ENCODE peak calls at places on chromosome X, in five cellular contexts. One of them, this sample, is unnamed.

GRCh38 chrX:42119076-42119475 is 195.7 kb upstream of the CASK start:
- DNase-seq in CD8-positive, alpha-beta T cell: no peak
- DNase-seq in K562: no peak
- DNase-seq in right atrium auricular region: no peak
- DNase-seq in fibroblast of pulmonary artery: peak; percentile 94
- DNase-seq in this sample: no peak

GRCh38 chrX:50725310-50725709 is 88.7 kb downstream of the SHROOM4 start:
- DNase-seq in right atrium auricular region: no peak
- DNase-seq in K562: no peak
- DNase-seq in CD8-positive, alpha-beta T cell: no peak
- DNase-seq in fibroblast of pulmonary artery: no peak
- DNase-seq in this sample: no peak

GRCh38 chrX:68938244-68939004 is 109.6 kb downstream of the EFNB1 start:
- DNase-seq in CD8-positive, alpha-beta T cell: no peak
- DNase-seq in right atrium auricular region: peak; percentile 58
- DNase-seq in K562: no peak
- DNase-seq in fibroblast of pulmonary artery: peak; percentile 82
- DNase-seq in this sample: no peak

GRCh38 chrX:125894947-125895346 is 271.1 kb downstream of the DCAF12L2 start:
- DNase-seq in CD8-positive, alpha-beta T cell: no peak
- DNase-seq in fibroblast of pulmonary artery: no peak
- DNase-seq in K562: no peak
- DNase-seq in right atrium auricular region: no peak
- DNase-seq in this sample: no peak

GRCh38 chrX:80876877-80877276 is 67.2 kb upstream of the BRWD3 start:
- DNase-seq in right atrium auricular region: no peak
- DNase-seq in CD8-positive, alpha-beta T cell: no peak
- DNase-seq in fibroblast of pulmonary artery: peak; percentile 57
- DNase-seq in K562: peak; percentile 6
- DNase-seq in this sample: no peak

GRCh38 chrX:66004928-66005831 is 34.7 kb downstream of the VSIG4 start:
- DNase-seq in fibroblast of pulmonary artery: no peak
- DNase-seq in right atrium auricular region: no peak
- DNase-seq in K562: peak; percentile 41
- DNase-seq in CD8-positive, alpha-beta T cell: no peak
- DNase-seq in this sample: no peak

GRCh38 chrX:39016551-39016950 is 215.3 kb downstream of the MID1IP1 start:
- DNase-seq in right atrium auricular region: no peak
- DNase-seq in fibroblast of pulmonary artery: no peak
- DNase-seq in K562: no peak
- DNase-seq in CD8-positive, alpha-beta T cell: no peak
- DNase-seq in this sample: no peak

GRCh38 chrX:43963726-43964125 is 9.5 kb downstream of the NDP start:
- DNase-seq in K562: no peak
- DNase-seq in CD8-positive, alpha-beta T cell: no peak
- DNase-seq in right atrium auricular region: no peak
- DNase-seq in fibroblast of pulmonary artery: no peak
- DNase-seq in this sample: no peak

GRCh38 chrX:2397648-2398340 is 103.0 kb downstream of the DHRSX start:
- DNase-seq in K562: no peak
- DNase-seq in CD8-positive, alpha-beta T cell: no peak
- DNase-seq in right atrium auricular region: no peak
- DNase-seq in fibroblast of pulmonary artery: peak; percentile 58
- DNase-seq in this sample: no peak

GRCh38 chrX:427812-428725 is 41.4 kb upstream of the PPP2R3B start:
- DNase-seq in K562: no peak
- DNase-seq in fibroblast of pulmonary artery: peak; percentile 17
- DNase-seq in right atrium auricular region: no peak
- DNase-seq in CD8-positive, alpha-beta T cell: no peak
- DNase-seq in this sample: peak; percentile 41

GRCh38 chrX:119155416-119156035 is 27.9 kb upstream of the KIAA1210 start:
- DNase-seq in right atrium auricular region: no peak
- DNase-seq in K562: peak; percentile 7
- DNase-seq in CD8-positive, alpha-beta T cell: no peak
- DNase-seq in fibroblast of pulmonary artery: peak; percentile 84
- DNase-seq in this sample: no peak

GRCh38 chrX:150495496-150495895 is 72.9 kb upstream of the MTM1 start:
- DNase-seq in right atrium auricular region: no peak
- DNase-seq in K562: no peak
- DNase-seq in CD8-positive, alpha-beta T cell: no peak
- DNase-seq in fibroblast of pulmonary artery: no peak
- DNase-seq in this sample: no peak

GRCh38 chrX:139134316-139134715 is 396.2 kb upstream of the F9 start:
- DNase-seq in CD8-positive, alpha-beta T cell: no peak
- DNase-seq in K562: no peak
- DNase-seq in right atrium auricular region: no peak
- DNase-seq in fibroblast of pulmonary artery: no peak
- DNase-seq in this sample: no peak

GRCh38 chrX:1450381-1451161 is 2.1 kb downstream of the ASMTL start:
- DNase-seq in CD8-positive, alpha-beta T cell: no peak
- DNase-seq in fibroblast of pulmonary artery: no peak
- DNase-seq in right atrium auricular region: no peak
- DNase-seq in K562: no peak
- DNase-seq in this sample: no peak

GRCh38 chrX:10245219-10245618 is 88.4 kb downstream of the CLCN4 start:
- DNase-seq in fibroblast of pulmonary artery: no peak
- DNase-seq in CD8-positive, alpha-beta T cell: no peak
- DNase-seq in K562: no peak
- DNase-seq in right atrium auricular region: no peak
- DNase-seq in this sample: no peak

GRCh38 chrX:10597871-10598270 is 22.5 kb downstream of the MID1 start:
- DNase-seq in fibroblast of pulmonary artery: peak; percentile 61
- DNase-seq in right atrium auricular region: no peak
- DNase-seq in CD8-positive, alpha-beta T cell: no peak
- DNase-seq in K562: peak; percentile 18
- DNase-seq in this sample: no peak

GRCh38 chrX:15349046-15349445 is 13.7 kb upstream of the PIGA start:
- DNase-seq in right atrium auricular region: no peak
- DNase-seq in fibroblast of pulmonary artery: peak; percentile 80
- DNase-seq in CD8-positive, alpha-beta T cell: no peak
- DNase-seq in K562: peak; percentile 29
- DNase-seq in this sample: no peak

GRCh38 chrX:110965409-110965808 is 130.6 kb upstream of the PAK3 start:
- DNase-seq in fibroblast of pulmonary artery: no peak
- DNase-seq in K562: no peak
- DNase-seq in CD8-positive, alpha-beta T cell: no peak
- DNase-seq in right atrium auricular region: no peak
- DNase-seq in this sample: no peak

GRCh38 chrX:130120321-130120731 is 10.0 kb upstream of the ELF4 start:
- DNase-seq in K562: no peak
- DNase-seq in fibroblast of pulmonary artery: no peak
- DNase-seq in CD8-positive, alpha-beta T cell: no peak
- DNase-seq in right atrium auricular region: no peak
- DNase-seq in this sample: no peak

GRCh38 chrX:111447298-111447697 is 35.3 kb upstream of the DCX start:
- DNase-seq in CD8-positive, alpha-beta T cell: no peak
- DNase-seq in fibroblast of pulmonary artery: peak; percentile 0
- DNase-seq in K562: peak; percentile 21
- DNase-seq in right atrium auricular region: no peak
- DNase-seq in this sample: no peak

GRCh38 chrX:34300871-34301270 is 168.8 kb upstream of the FAM47A start:
- DNase-seq in K562: peak; percentile 4
- DNase-seq in right atrium auricular region: no peak
- DNase-seq in fibroblast of pulmonary artery: peak; percentile 65
- DNase-seq in CD8-positive, alpha-beta T cell: no peak
- DNase-seq in this sample: no peak
- TF ChIP-seq CTCF in K562: peak; percentile 18
- TF ChIP-seq CTCF in right atrium auricular region: peak; percentile 63
- TF ChIP-seq CTCF in fibroblast of pulmonary artery: peak; percentile 43
- TF ChIP-seq CTCF in CD8-positive, alpha-beta T cell: no peak
- TF ChIP-seq CTCF in this sample: peak; percentile 46

DNA sequence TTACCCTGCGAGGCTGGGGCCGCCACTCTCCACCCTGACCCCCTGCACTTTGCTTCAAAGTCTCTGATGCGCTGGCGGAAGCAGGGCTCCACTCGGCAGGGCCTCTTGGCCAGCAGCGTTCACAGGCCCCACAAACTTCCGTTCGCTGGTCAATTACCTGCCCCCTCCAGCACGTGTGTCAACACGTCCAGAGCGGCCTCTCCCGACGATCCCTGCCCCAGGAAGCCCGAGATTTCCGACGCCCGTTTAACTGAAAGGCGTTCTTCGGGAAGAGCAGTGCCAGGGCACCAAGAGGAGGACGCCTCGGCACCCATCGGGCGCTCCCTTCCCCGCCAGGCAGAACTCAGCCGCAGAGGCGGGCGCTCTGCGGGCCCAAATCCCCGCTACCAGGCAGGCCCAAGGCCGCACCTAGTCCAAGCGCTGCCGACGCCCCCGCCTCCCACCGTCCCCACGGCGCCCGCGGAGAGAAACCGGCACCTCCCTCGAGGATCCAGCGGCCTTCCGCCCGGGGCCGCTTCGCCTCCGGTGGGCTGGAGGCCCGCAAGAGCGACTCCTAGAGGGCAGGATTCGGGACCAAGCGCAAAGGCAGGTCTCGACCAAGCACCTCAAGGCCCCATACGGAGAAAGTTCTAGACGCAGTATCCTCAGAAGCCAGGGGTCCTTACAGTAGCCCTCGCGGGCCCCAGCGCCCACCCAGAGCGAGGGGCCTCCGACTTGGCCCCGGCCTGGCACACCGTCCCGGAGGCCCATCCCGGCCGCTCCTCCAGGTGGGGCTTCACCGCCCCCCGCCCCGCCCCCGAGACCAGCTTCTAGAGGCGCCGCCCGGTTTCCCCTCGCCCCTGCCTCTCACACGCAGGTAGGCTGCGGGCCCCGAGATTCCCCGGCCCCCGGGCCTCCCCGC is 586 bp downstream of the BCAP31 start:
- DNase-seq in fibroblast of pulmonary artery: peak; percentile 40
- DNase-seq in right atrium auricular region: no peak
- DNase-seq in K562: peak; percentile 67
- DNase-seq in CD8-positive, alpha-beta T cell: peak; percentile 14
- DNase-seq in this sample: peak; percentile 65
- TF ChIP-seq CTCF in fibroblast of pulmonary artery: peak; percentile 36
- TF ChIP-seq CTCF in right atrium auricular region: no peak
- TF ChIP-seq CTCF in K562: peak; percentile 67
- TF ChIP-seq CTCF in CD8-positive, alpha-beta T cell: peak; percentile 31
- TF ChIP-seq CTCF in this sample: peak; percentile 25

GRCh38 chrX:85808217-85808616 is 239.1 kb downstream of the CHM start:
- DNase-seq in K562: no peak
- DNase-seq in fibroblast of pulmonary artery: no peak
- DNase-seq in right atrium auricular region: no peak
- DNase-seq in CD8-positive, alpha-beta T cell: no peak
- DNase-seq in this sample: no peak
- TF ChIP-seq CTCF in K562: no peak
- TF ChIP-seq CTCF in fibroblast of pulmonary artery: no peak
- TF ChIP-seq CTCF in right atrium auricular region: no peak
- TF ChIP-seq CTCF in CD8-positive, alpha-beta T cell: no peak
- TF ChIP-seq CTCF in this sample: no peak

GRCh38 chrX:127577884-127578283 is 474.3 kb downstream of the ACTRT1 start:
- DNase-seq in K562: no peak
- DNase-seq in CD8-positive, alpha-beta T cell: no peak
- DNase-seq in right atrium auricular region: no peak
- DNase-seq in fibroblast of pulmonary artery: no peak
- DNase-seq in this sample: no peak
- TF ChIP-seq CTCF in K562: no peak
- TF ChIP-seq CTCF in CD8-positive, alpha-beta T cell: no peak
- TF ChIP-seq CTCF in right atrium auricular region: no peak
- TF ChIP-seq CTCF in fibroblast of pulmonary artery: no peak
- TF ChIP-seq CTCF in this sample: no peak

This sample was measured in lower lobe of right lung.